ENCODE peak calls at places on chromosomes 1 and 21, in four cellular contexts. O, R, L and E are unnamed samples.

GRCh38 chr1:203126866-203127671 is 457 bp upstream of the ADORA1 start:
- DNase-seq in R (no peak), O (no peak), L (no peak), E (no peak)

GRCh38 chr1:198391666-198392065 is 148.8 kb downstream of the ATP6V1G3 start:
- DNase-seq in R (no peak), L (no peak), O (no peak), E (no peak)

GRCh38 chr1:6248798-6249731 is 5.1 kb downstream of the HES3 start:
- DNase-seq in L (no peak), R (no peak), O (peak), E (no peak)

GRCh38 chr1:20829946-20830345 is 42.8 kb upstream of the HP1BP3 start:
- DNase-seq in L (no peak), R (no peak), O (no peak), E (no peak)

GRCh38 chr1:6504887-6505286 is 13.4 kb upstream of the PLEKHG5 start:
- DNase-seq in O (no peak), L (no peak), R (no peak), E (no peak)

GRCh38 chr1:89576016-89576415 is 51.4 kb downstream of the LRRC8B start:
- DNase-seq in O (no peak), L (no peak), R (no peak), E (no peak)

GRCh38 chr1:209820986-209821385 is 6.8 kb upstream of the UTP25 start:
- DNase-seq in O (no peak), L (no peak), R (no peak), E (no peak)

GRCh38 chr1:234408757-234409156 is 35.5 kb downstream of the COA6 start:
- DNase-seq in L (no peak), O (no peak), R (no peak), E (no peak)

GRCh38 chr1:158552296-158552695 is 1.9 kb downstream of the OR6Y1 start:
- DNase-seq in R (no peak), L (no peak), O (no peak), E (no peak)

GRCh38 chr1:57158660-57159059 is 192.8 kb upstream of the C8B start:
- DNase-seq in L (no peak), R (no peak), O (no peak), E (no peak)

GRCh38 chr21:45997495-45998275 is 16.1 kb downstream of the COL6A1 start:
- DNase-seq in L (no peak), R (no peak), O (no peak), E (no peak)

GRCh38 chr1:109475261-109475660 is 8.4 kb upstream of the ATXN7L2 start:
- DNase-seq in R (no peak), L (no peak), O (no peak), E (no peak)

GRCh38 chr1:111484391-111484790 is 10.6 kb downstream of the C1orf162 start:
- DNase-seq in R (no peak), O (no peak), L (no peak), E (no peak)

GRCh38 chr1:111483166-111483565 is 9.4 kb downstream of the C1orf162 start:
- DNase-seq in L (no peak), O (no peak), R (no peak), E (no peak)

GRCh38 chr1:111476761-111477309 is 3.1 kb downstream of the C1orf162 start:
- DNase-seq in R (no peak), O (no peak), L (peak), E (no peak)

GRCh38 chr1:111480682-111481081 is 6.9 kb downstream of the C1orf162 start:
- DNase-seq in O (no peak), R (no peak), L (no peak), E (no peak)

DNA sequence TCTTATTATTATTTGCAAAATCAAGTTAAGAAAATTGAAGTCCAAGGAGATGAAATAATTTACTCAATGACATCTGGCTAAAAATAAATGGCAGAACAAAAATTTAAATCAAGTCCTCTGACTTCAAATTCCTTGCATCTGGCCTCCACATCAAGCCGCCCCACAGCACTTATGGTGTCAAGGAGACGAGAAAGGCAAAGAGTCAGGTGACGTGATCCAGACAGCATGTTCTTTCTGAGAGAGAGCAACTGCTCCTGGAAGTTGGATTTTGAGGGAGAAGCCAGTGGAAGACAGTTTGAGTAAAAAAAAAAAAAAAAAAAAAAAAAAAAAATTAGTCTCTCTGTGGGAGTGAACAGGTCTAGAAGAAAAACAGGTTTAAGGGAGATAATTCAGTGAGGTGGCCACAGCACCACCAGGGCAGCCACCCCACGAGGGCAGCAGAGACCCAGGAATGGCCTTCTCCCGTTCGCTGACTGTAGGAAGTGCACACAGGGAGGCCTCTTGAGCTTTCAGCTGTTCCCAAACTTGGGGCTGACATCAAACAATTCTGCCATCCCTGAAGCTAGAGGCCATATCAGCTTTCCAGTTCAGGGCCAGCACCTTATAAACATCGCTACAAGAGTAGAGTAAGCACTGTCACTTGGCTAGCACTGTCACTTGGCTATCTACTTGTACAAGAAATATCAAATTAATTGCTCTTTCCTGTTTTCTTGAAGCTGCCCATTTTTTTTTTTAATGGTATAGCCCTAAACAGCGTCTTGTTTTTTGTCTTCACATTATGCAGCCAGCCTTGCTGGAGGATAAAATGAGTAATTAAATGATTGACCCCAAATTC is 7.8 kb downstream of the C1orf162 start:
- DNase-seq in L (peak), R (peak), O (peak), E (peak)
- TF ChIP-seq MAX in L (no peak), R (no peak), O (no peak), E (no peak)

DNA sequence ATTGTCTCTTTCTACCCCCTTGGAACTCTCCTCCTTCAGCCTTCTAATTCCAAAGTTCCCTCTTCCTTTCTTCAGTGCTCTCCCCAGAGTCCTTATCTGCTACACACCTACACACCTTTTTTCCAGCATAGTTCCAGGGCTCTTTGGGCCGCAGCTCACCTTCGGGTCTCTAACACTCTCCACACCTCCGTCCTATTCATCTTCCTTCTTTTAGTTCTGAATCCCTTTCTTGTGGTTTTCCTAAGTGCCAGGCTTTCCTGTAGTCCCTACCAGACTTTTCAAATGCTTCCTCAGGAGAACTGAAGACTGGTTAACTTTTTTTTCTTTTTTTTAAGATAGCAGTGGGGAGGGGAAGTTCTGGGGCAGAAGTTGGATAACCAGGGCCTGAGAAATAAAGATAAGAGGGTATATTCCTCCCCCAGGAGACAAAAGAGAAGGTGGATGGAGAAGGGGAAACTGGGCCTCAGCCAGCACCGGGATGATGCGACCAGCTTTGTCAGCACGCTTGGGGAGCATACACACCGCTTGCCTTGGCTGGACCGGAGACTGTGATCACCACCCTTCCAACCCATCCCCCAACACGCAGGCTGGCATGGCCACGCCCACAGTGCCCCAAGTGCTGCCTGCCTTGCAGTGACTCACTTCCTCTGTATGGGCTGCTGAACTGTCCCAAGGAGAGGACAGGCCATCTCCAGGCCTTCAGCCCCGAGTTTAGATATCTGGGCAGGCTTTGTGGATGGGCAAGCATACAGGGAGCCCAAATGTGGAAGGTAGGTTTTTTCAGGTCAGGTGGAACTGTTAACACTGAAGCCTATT is 2.5 kb upstream of the CERS2 start:
- DNase-seq in L (no peak), O (peak), R (peak), E (peak)
- TF ChIP-seq NR2C2 in L (no peak), O (no peak), R (no peak), E (no peak)

GRCh38 chr1:171841050-171841910 is at the start of gene DNM3:
- DNase-seq in O (peak), L (no peak), R (no peak), E (peak)
- TF ChIP-seq MAX in O (no peak), L (no peak), R (no peak), E (no peak)

GRCh38 chr1:157307491-157307890 is 169.3 kb upstream of the ETV3 start:
- DNase-seq in O (no peak), L (peak), R (no peak), E (no peak)
- TF ChIP-seq NR2C2 in O (no peak), L (no peak), R (no peak), E (no peak)